ENCODE peak calls at places on chromosomes 2 and 18, in four cellular contexts. One of them, this sample, is unnamed.

GRCh38 chr18:59629894-59630293 is 67.3 kb downstream of the CCBE1 start:
- DNase-seq in AG04450: no peak
- DNase-seq in HCT116: no peak
- DNase-seq in BJ: no peak
- DNase-seq in this sample: no peak

GRCh38 chr2:225598922-225599321 is 199.4 kb downstream of the NYAP2 start:
- DNase-seq in HCT116: no peak
- DNase-seq in AG04450: no peak
- DNase-seq in BJ: no peak
- DNase-seq in this sample: no peak

GRCh38 chr18:59592624-59593023 is 104.6 kb downstream of the CCBE1 start:
- DNase-seq in AG04450: no peak
- DNase-seq in BJ: no peak
- DNase-seq in HCT116: no peak
- DNase-seq in this sample: no peak

GRCh38 chr2:238291550-238292281 is 3.3 kb upstream of the PER2 start:
- DNase-seq in BJ: no peak
- DNase-seq in AG04450: no peak
- DNase-seq in HCT116: no peak
- DNase-seq in this sample: no peak

GRCh38 chr2:71716697-71717624 is 263.6 kb downstream of the DYSF start:
- DNase-seq in HCT116: peak; percentile 10
- DNase-seq in BJ: peak; percentile 85
- DNase-seq in AG04450: peak; percentile 15
- DNase-seq in this sample: peak; percentile 81

GRCh38 chr2:46075848-46076247 is 221.4 kb upstream of the EPAS1 start:
- DNase-seq in BJ: no peak
- DNase-seq in AG04450: no peak
- DNase-seq in HCT116: no peak
- DNase-seq in this sample: no peak

GRCh38 chr18:55501594-55502345 is 86.2 kb downstream of the TCF4 start:
- DNase-seq in BJ: no peak
- DNase-seq in AG04450: no peak
- DNase-seq in HCT116: no peak
- DNase-seq in this sample: no peak

GRCh38 chr2:71512386-71512785 is 59.0 kb downstream of the DYSF start:
- DNase-seq in AG04450: no peak
- DNase-seq in BJ: no peak
- DNase-seq in HCT116: no peak
- DNase-seq in this sample: no peak

GRCh38 chr2:62672601-62673000 is 32.9 kb upstream of the EHBP1 start:
- DNase-seq in HCT116: no peak
- DNase-seq in BJ: no peak
- DNase-seq in AG04450: peak; percentile 43
- DNase-seq in this sample: no peak

GRCh38 chr2:157463002-157463401 is 19.1 kb upstream of the CYTIP start:
- DNase-seq in BJ: no peak
- DNase-seq in HCT116: no peak
- DNase-seq in AG04450: no peak
- DNase-seq in this sample: no peak

GRCh38 chr2:219514196-219514761 is at the start of gene ASIC4:
- DNase-seq in BJ: no peak
- DNase-seq in HCT116: no peak
- DNase-seq in AG04450: no peak
- DNase-seq in this sample: no peak
- H3K4me3 ChIP-seq in BJ: no peak within 1 kb of the TSS
- H3K4me3 ChIP-seq in HCT116: no peak within 1 kb of the TSS
- H3K4me3 ChIP-seq in AG04450: no peak within 1 kb of the TSS
- H3K4me3 ChIP-seq in this sample: no peak within 1 kb of the TSS

GRCh38 chr2:168216351-168217005 is 30.9 kb downstream of the STK39 start:
- DNase-seq in BJ: no peak
- DNase-seq in HCT116: peak; percentile 97
- DNase-seq in AG04450: no peak
- DNase-seq in this sample: no peak
- H3K4me3 ChIP-seq in BJ: no peak overlapping the region
- H3K4me3 ChIP-seq in HCT116: peak overlapping the region; percentile 7
- H3K4me3 ChIP-seq in AG04450: no peak overlapping the region
- H3K4me3 ChIP-seq in this sample: no peak overlapping the region

DNA sequence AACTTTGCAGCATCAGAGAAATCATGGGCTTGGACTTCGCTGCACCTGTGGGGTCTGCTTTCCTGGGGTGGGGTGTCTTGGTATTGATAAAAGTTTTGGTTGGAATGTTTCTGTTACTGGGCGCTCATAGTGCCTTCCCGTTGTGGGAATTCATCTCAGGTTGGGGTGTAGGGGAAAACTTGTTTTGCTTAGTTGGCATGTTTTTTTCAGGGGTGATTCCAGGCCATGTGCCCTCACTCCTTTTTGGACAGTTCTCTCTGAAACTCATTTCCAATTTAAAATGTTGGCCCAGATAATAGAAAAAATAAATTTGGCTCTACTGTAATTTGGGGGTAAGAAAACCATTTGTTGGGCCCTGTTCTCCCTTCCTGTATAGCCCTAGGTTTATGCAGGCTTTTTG is 1.5 kb downstream of the LTBP1 start:
- DNase-seq in AG04450: no peak
- DNase-seq in BJ: no peak
- DNase-seq in HCT116: no peak
- DNase-seq in this sample: no peak
- H3K4me3 ChIP-seq in AG04450: peak overlapping the region; percentile 82
- H3K4me3 ChIP-seq in BJ: peak overlapping the region; percentile 72
- H3K4me3 ChIP-seq in HCT116: peak overlapping the region; percentile 47
- H3K4me3 ChIP-seq in this sample: peak overlapping the region; percentile 55

DNA sequence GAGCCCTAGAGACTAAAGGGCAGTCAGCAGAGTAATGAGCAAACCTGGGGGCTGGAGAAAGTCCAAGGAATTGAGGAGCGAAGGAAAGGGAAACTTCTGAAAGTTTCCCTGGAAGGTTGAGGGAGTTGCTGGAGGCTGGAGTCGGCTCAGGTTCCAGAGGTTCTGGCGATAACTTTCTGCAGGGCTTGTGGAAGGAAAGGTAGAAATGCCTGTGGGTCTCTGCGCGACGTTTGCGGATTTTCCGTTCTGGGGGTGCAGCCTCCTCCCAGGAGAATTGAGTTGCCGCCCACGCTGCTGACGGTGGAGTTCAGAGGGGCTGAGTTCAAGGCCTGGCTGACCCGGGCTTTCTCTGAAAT is 9.3 kb downstream of the POU3F3 start:
- DNase-seq in AG04450: no peak
- DNase-seq in BJ: no peak
- DNase-seq in HCT116: no peak
- DNase-seq in this sample: no peak
- H3K4me3 ChIP-seq in AG04450: no peak overlapping the region
- H3K4me3 ChIP-seq in BJ: no peak overlapping the region
- H3K4me3 ChIP-seq in HCT116: no peak overlapping the region
- H3K4me3 ChIP-seq in this sample: no peak overlapping the region

GRCh38 chr2:56709181-56709580 is 525.4 kb downstream of the CCDC85A start:
- DNase-seq in HCT116: no peak
- DNase-seq in AG04450: no peak
- DNase-seq in BJ: no peak
- DNase-seq in this sample: no peak
- H3K4me3 ChIP-seq in HCT116: no peak overlapping the region
- H3K4me3 ChIP-seq in AG04450: no peak overlapping the region
- H3K4me3 ChIP-seq in BJ: no peak overlapping the region
- H3K4me3 ChIP-seq in this sample: no peak overlapping the region

DNA sequence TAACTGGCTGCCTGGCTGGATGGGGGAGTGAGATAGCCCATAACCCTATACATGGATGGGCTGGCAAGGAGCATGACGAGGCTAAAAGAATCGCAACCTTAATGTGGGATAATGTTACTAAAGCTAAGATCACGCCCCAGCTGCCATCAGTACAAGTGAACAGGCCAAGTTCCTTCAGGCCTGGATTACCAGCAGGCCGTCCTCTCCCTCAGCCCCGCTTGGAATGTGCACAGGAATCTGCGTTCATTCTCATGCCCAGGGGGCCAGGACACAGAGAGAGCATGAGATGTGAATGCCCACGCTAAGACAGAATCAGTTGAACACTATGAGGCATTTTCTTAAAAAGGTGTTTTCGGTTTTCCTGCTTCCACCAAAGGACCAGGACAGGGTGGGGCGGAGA is 34.7 kb downstream of the RMC1 start:
- DNase-seq in BJ: no peak
- DNase-seq in AG04450: no peak
- DNase-seq in HCT116: no peak
- DNase-seq in this sample: no peak
- H3K4me3 ChIP-seq in BJ: no peak overlapping the region
- H3K4me3 ChIP-seq in AG04450: no peak overlapping the region
- H3K4me3 ChIP-seq in HCT116: no peak overlapping the region
- H3K4me3 ChIP-seq in this sample: no peak overlapping the region

GRCh38 chr2:230209422-230210051 is 10.2 kb downstream of the SP110 start:
- DNase-seq in BJ: no peak
- DNase-seq in HCT116: no peak
- DNase-seq in AG04450: no peak
- DNase-seq in this sample: no peak
- H3K4me3 ChIP-seq in BJ: no peak overlapping the region
- H3K4me3 ChIP-seq in HCT116: no peak overlapping the region
- H3K4me3 ChIP-seq in AG04450: no peak overlapping the region
- H3K4me3 ChIP-seq in this sample: no peak overlapping the region

GRCh38 chr2:69786105-69786504 is 43.4 kb upstream of the GMCL1 start:
- DNase-seq in HCT116: no peak
- DNase-seq in AG04450: no peak
- DNase-seq in BJ: no peak
- DNase-seq in this sample: no peak

GRCh38 chr2:69789762-69790600 is 39.5 kb upstream of the GMCL1 start:
- DNase-seq in BJ: no peak
- DNase-seq in HCT116: no peak
- DNase-seq in AG04450: no peak
- DNase-seq in this sample: no peak

GRCh38 chr2:69789129-69789528 is 40.3 kb upstream of the GMCL1 start:
- DNase-seq in HCT116: no peak
- DNase-seq in BJ: peak; percentile 95
- DNase-seq in AG04450: peak; percentile 62
- DNase-seq in this sample: no peak

GRCh38 chr2:69791045-69791444 is 38.4 kb upstream of the GMCL1 start:
- DNase-seq in HCT116: no peak
- DNase-seq in AG04450: no peak
- DNase-seq in BJ: no peak
- DNase-seq in this sample: no peak

GRCh38 chr2:69790601-69790959 is 38.9 kb upstream of the GMCL1 start:
- DNase-seq in HCT116: no peak
- DNase-seq in AG04450: no peak
- DNase-seq in BJ: no peak
- DNase-seq in this sample: no peak
- H3K4me3 ChIP-seq in HCT116: no peak overlapping the region
- H3K4me3 ChIP-seq in AG04450: no peak overlapping the region
- H3K4me3 ChIP-seq in BJ: no peak overlapping the region
- H3K4me3 ChIP-seq in this sample: no peak overlapping the region

GRCh38 chr2:187552381-187552780 is 1.9 kb downstream of the TFPI start:
- DNase-seq in BJ: no peak
- DNase-seq in AG04450: no peak
- DNase-seq in HCT116: no peak
- DNase-seq in this sample: no peak

GRCh38 chr2:187548658-187549057 is 5.6 kb downstream of the TFPI start:
- DNase-seq in BJ: no peak
- DNase-seq in AG04450: no peak
- DNase-seq in HCT116: no peak
- DNase-seq in this sample: no peak

GRCh38 chr2:187550797-187551306 is 3.4 kb downstream of the TFPI start:
- DNase-seq in HCT116: no peak
- DNase-seq in BJ: no peak
- DNase-seq in AG04450: no peak
- DNase-seq in this sample: no peak

GRCh38 chr2:187549193-187549592 is 5.0 kb downstream of the TFPI start:
- DNase-seq in AG04450: no peak
- DNase-seq in HCT116: no peak
- DNase-seq in BJ: no peak
- DNase-seq in this sample: no peak

DNA sequence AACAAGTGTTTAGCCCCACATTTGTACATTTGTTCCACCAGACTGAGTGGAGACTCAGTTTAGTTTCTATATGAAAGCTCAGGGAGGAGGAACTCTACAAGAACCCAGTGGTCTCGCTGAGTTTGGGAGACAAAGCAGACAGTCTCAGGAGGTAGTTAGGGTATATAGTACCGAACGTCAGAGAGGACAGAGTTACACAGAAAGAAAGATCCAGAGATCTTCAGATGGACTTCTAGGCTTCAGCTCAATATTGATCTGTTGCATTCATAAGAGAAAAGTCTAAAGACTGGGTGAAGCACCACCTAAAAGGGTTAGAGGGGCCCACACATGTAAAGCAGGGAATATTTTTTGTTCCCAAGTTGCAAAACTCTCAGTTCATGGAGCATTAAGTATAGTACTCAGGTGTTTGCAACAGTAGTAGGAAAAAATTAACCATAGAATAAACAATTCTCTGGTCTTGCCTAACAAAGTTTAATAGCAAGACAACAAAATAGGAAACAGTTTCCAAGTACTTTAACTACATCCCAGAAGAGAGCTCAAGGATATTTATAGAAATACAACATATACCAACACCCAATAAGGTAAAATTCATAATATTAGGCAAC is 4.2 kb downstream of the TFPI start:
- DNase-seq in BJ: no peak
- DNase-seq in HCT116: no peak
- DNase-seq in AG04450: no peak
- DNase-seq in this sample: no peak
- H3K4me3 ChIP-seq in BJ: no peak overlapping the region
- H3K4me3 ChIP-seq in HCT116: no peak overlapping the region
- H3K4me3 ChIP-seq in AG04450: no peak overlapping the region
- H3K4me3 ChIP-seq in this sample: no peak overlapping the region

DNA sequence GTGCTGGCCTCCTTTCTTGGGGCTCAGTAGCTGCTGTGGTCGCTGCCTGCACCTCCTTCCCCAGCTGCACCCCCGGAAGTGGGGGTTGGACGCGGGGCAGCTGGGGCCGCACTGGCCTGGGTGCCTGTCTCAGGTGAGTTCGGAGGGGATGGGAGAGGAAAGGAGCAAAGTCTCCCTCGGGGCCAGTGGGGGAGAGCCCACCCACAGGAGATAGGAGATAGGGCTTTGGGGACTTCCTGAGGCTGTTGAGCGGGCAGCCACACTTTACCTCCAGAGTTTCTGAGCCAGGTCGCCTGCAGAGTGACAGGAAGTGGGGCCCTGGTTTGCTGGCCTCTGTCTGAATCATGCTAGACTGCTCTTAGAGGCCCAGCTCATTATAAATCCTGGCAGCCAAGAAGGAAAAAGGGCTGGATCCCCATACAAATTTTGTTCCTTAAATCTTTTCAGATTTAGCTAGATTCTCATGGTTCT is 8.1 kb downstream of the MBP start:
- DNase-seq in HCT116: no peak
- DNase-seq in BJ: no peak
- DNase-seq in AG04450: no peak
- DNase-seq in this sample: no peak
- H3K4me3 ChIP-seq in HCT116: no peak overlapping the region
- H3K4me3 ChIP-seq in BJ: no peak overlapping the region
- H3K4me3 ChIP-seq in AG04450: no peak overlapping the region
- H3K4me3 ChIP-seq in this sample: no peak overlapping the region

This sample was measured in HFF-Myc.